ENCODE peak calls at places on chromosome 16, in four cellular contexts. A is K562, Z is GM12878, M is HepG2. O is an unnamed sample.

GRCh38 chr16:58459344-58460218 is 40.4 kb upstream of the NDRG4 start:
- DNase-seq in A (no peak), Z (no peak), M (peak; percentile 62), O (no peak)

GRCh38 chr16:48366165-48367093 is 18.8 kb downstream of the SIAH1 start:
- DNase-seq in A (no peak), Z (peak; percentile 68), M (peak; percentile 79), O (peak; percentile 57)

GRCh38 chr16:68408428-68408827 is 39.9 kb downstream of the SMPD3 start:
- DNase-seq in A (no peak), Z (no peak), M (no peak), O (no peak)

GRCh38 chr16:46774743-46775177 is 26.6 kb upstream of the MYLK3 start:
- DNase-seq in A (no peak), Z (peak; percentile 60), M (no peak), O (no peak)

GRCh38 chr16:397736-398332 is 835 bp downstream of the NME4 start:
- DNase-seq in A (no peak), Z (no peak), M (peak; percentile 74), O (peak; percentile 49)

GRCh38 chr16:57834936-57835335 is 32.6 kb upstream of the KIFC3 start:
- DNase-seq in A (no peak), Z (no peak), M (no peak), O (no peak)

GRCh38 chr16:3120435-3120834 is 8.0 kb downstream of the ZNF205 start:
- DNase-seq in A (no peak), Z (no peak), M (no peak), O (no peak)

GRCh38 chr16:69260019-69260418 is 51.1 kb upstream of the VPS4A start:
- DNase-seq in A (no peak), Z (no peak), M (no peak), O (no peak)

GRCh38 chr16:89217388-89218191 is at the start of gene ZNF778:
- DNase-seq in A (peak; percentile 89), Z (peak; percentile 40), M (peak; percentile 77), O (peak; percentile 87)

GRCh38 chr16:80693553-80693952 is 110.8 kb downstream of the CDYL2 start:
- DNase-seq in A (no peak), Z (no peak), M (no peak), O (no peak)

GRCh38 chr16:31265329-31266245 is 5.8 kb downstream of the ITGAM start:
- DNase-seq in A (no peak), Z (peak; percentile 79), M (no peak), O (no peak)

GRCh38 chr16:74465281-74465680 is 44.0 kb upstream of the CLEC18B start:
- DNase-seq in A (no peak), Z (no peak), M (no peak), O (no peak)

GRCh38 chr16:2469399-2470233 is 1.5 kb upstream of the NTN3 start:
- DNase-seq in A (no peak), Z (no peak), M (no peak), O (no peak)

GRCh38 chr16:68707341-68708152 is 29.5 kb upstream of the CDH1 start:
- DNase-seq in A (peak; percentile 66), Z (no peak), M (peak; percentile 81), O (no peak)

GRCh38 chr16:49608095-49608494 is 234.5 kb downstream of the C16orf78 start:
- DNase-seq in A (no peak), Z (no peak), M (no peak), O (peak; percentile 45)

GRCh38 chr16:82672676-82673075 is 45.9 kb downstream of the CDH13 start:
- DNase-seq in A (no peak), Z (no peak), M (no peak), O (no peak)

GRCh38 chr16:89308391-89309333 is 91.2 kb downstream of the ZNF778 start:
- DNase-seq in A (peak; percentile 60), Z (no peak), M (no peak), O (peak; percentile 57)

GRCh38 chr16:68387301-68387700 is 61.0 kb downstream of the SMPD3 start:
- DNase-seq in A (peak; percentile 73), Z (no peak), M (no peak), O (no peak)

DNA sequence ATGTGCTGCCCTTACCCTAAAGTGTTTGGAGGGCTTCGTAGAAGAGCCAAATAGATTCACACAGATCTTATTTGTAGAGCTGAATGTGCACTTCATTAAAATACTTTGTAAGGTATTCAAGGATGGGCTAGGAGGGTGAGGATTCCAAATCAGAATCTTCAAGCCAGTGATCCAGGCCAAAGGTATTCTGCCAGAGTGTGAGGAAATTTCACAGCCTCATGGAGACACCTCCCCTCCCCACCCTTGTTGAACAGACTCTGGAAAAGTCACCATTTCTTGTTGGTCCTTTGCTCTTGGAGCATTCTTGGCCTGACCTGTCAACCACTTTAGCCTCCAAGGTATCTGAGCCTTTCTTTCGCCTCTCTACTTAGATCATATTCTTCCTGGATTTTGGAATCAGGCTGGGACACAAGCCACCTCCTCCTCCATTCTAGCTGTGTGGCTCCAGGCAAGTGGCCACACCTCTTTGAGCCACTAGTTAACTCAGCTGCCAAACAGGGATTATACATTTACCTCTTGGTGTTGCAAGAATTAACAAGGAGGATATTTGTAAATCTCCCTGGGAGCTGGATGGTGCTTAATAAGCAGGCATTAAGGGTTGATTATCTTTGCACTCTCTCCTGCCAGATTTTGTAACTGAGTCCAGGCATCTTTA is 193.4 kb downstream of the WWOX start:
- DNase-seq in A (no peak), Z (no peak), M (peak; percentile 63), O (no peak)
- TF ChIP-seq TARDBP in A (no peak), Z (no peak), M (no peak), O (no peak)

GRCh38 chr16:4315185-4316102 is at the start of gene GLIS2:
- DNase-seq in A (peak; percentile 87), Z (no peak), M (no peak), O (peak; percentile 74)
- TF ChIP-seq TARDBP in A (no peak), Z (no peak), M (no peak), O (no peak)

GRCh38 chr16:56400458-56400857 is 24.9 kb downstream of the AMFR start:
- DNase-seq in A (no peak), Z (no peak), M (no peak), O (no peak)
- TF ChIP-seq TARDBP in A (no peak), Z (no peak), M (no peak), O (no peak)

DNA sequence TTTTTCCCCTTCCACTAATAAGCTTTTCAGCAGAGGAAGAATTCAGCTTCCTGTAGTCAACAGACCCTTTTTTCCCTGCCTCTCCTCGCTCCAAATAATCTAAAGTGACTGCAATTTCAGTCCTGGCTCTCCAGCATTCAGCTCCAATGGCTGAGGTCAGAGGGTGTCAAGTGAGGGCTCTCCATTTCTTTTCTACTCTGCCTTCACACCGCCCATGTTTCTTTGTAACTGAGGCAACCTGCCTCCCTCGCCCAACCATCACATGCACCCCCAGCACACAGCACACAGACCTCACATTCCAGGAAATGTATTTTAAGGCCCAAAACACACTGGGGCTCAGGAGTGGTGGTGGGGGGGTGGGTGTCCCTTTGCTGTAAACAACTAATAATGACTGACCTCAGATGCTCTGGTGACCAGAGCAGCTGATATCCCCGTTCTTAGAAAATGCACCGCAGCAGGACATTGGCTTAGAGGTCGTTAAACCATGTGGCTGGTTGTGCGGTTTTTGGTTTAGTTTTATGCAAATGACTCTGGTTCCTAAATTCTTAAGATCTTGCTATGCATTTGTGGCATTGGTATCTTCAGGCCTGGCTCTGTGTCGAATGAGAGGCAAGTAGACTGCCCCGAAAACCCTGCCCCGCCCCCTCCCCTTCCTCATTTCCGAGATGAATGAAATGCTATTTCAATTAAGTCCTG is 203.6 kb downstream of the ZFHX3 start:
- DNase-seq in A (no peak), Z (peak; percentile 11), M (no peak), O (no peak)
- TF ChIP-seq TARDBP in A (no peak), Z (no peak), M (no peak), O (no peak)

DNA sequence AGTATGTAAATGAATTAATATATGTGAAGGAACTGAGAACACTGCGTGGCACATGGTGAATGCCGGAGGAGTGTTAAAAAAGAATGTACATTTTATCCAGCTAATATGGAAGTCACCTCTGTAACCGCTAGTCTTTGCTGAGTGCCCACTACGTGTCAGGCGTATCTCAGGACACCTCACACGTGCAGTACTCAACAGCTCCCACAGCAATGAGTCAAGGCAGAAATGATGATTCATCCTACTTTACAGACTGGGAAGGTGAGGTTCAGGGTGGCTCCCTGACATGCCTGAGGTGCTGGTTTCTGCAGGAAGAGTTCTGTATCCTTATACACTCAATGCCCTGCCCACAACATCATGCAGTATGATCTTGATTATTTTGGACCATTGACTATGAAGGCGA is 487.0 kb downstream of the HAPSTR1 start:
- DNase-seq in A (no peak), Z (no peak), M (no peak), O (no peak)
- TF ChIP-seq TARDBP in A (no peak), Z (no peak), M (no peak), O (no peak)

GRCh38 chr16:85653226-85653917 is 35.4 kb downstream of the GINS2 start:
- DNase-seq in A (no peak), Z (no peak), M (no peak), O (no peak)
- TF ChIP-seq TARDBP in A (no peak), Z (no peak), M (no peak), O (no peak)

DNA sequence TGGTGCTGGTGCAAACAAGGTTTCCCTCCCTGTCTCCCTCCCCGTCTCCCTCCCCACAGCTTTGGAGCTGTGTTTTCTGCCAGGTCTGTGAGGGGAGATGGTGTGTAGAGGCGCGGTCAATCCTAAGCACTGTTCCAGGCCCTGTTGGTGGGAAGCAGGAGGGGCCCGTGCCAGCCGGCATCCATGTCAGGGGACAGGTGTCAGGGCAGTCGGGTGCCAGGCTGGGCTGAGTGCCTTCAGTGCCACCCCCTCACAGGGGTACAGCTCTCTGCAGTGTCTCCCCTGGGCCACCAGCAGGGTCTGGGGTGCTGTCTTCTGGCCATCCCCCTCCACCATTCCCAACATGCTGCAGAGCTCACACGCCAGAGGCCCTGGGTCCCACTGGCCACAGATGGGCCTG is 73.6 kb downstream of the KLHDC4 start:
- DNase-seq in A (no peak), Z (no peak), M (no peak), O (no peak)
- TF ChIP-seq TARDBP in A (no peak), Z (no peak), M (no peak), O (no peak)

GRCh38 chr16:85750827-85751641 is at the start of gene C16orf74:
- DNase-seq in A (peak; percentile 86), Z (no peak), M (no peak), O (peak; percentile 80)
- TF ChIP-seq TARDBP in A (no peak), Z (no peak), M (no peak), O (no peak)